ENCODE peak calls at places on chromosomes 5 and 9, in four cellular contexts. One of them, this sample, is unnamed.

GRCh38 chr5:58582411-58583393 is at the start of gene RAB3C:
- DNase-seq in foreskin fibroblast: peak; percentile 97
- DNase-seq in heart left ventricle: peak; percentile 93
- DNase-seq in HFF-Myc: peak; percentile 58
- DNase-seq in this sample: peak; percentile 97

GRCh38 chr5:65120371-65120967 is 351.7 kb downstream of the CWC27 start:
- DNase-seq in foreskin fibroblast: no peak
- DNase-seq in heart left ventricle: no peak
- DNase-seq in HFF-Myc: no peak
- DNase-seq in this sample: no peak

GRCh38 chr9:124222918-124223720 is 34.6 kb upstream of the NEK6 start:
- DNase-seq in foreskin fibroblast: peak; percentile 85
- DNase-seq in heart left ventricle: peak; percentile 89
- DNase-seq in HFF-Myc: no peak
- DNase-seq in this sample: peak; percentile 44

GRCh38 chr5:142701673-142702311 is 15.9 kb upstream of the FGF1 start:
- DNase-seq in foreskin fibroblast: no peak
- DNase-seq in heart left ventricle: no peak
- DNase-seq in HFF-Myc: no peak
- DNase-seq in this sample: no peak

GRCh38 chr5:93583799-93584530 is 943 bp downstream of the NR2F1 start:
- DNase-seq in foreskin fibroblast: peak; percentile 88
- DNase-seq in heart left ventricle: peak; percentile 37
- DNase-seq in HFF-Myc: no peak
- DNase-seq in this sample: peak; percentile 62

GRCh38 chr9:36191290-36191645 is 547 bp downstream of the CLTA start:
- DNase-seq in foreskin fibroblast: peak; percentile 53
- DNase-seq in heart left ventricle: no peak
- DNase-seq in HFF-Myc: no peak
- DNase-seq in this sample: peak; percentile 44

GRCh38 chr5:107135391-107135790 is 535.3 kb downstream of the EFNA5 start:
- DNase-seq in foreskin fibroblast: peak; percentile 68
- DNase-seq in heart left ventricle: no peak
- DNase-seq in HFF-Myc: no peak
- DNase-seq in this sample: peak; percentile 46

GRCh38 chr5:76547242-76547890 is 75.8 kb downstream of the F2RL2 start:
- DNase-seq in foreskin fibroblast: peak; percentile 10
- DNase-seq in heart left ventricle: no peak
- DNase-seq in HFF-Myc: no peak
- DNase-seq in this sample: peak; percentile 29

GRCh38 chr5:111680737-111681413 is 76.1 kb downstream of the NREP start:
- DNase-seq in foreskin fibroblast: peak; percentile 98
- DNase-seq in heart left ventricle: peak; percentile 69
- DNase-seq in HFF-Myc: peak; percentile 95
- DNase-seq in this sample: peak; percentile 97

GRCh38 chr5:79119486-79119885 is 7.9 kb downstream of the BHMT start:
- DNase-seq in foreskin fibroblast: no peak
- DNase-seq in heart left ventricle: no peak
- DNase-seq in HFF-Myc: no peak
- DNase-seq in this sample: no peak

GRCh38 chr5:6773342-6774035 is 60.3 kb downstream of the TENT4A start:
- DNase-seq in foreskin fibroblast: no peak
- DNase-seq in heart left ventricle: no peak
- DNase-seq in HFF-Myc: no peak
- DNase-seq in this sample: no peak

GRCh38 chr5:132457371-132458225 is 33.0 kb downstream of the IRF1 start:
- DNase-seq in foreskin fibroblast: peak; percentile 92
- DNase-seq in heart left ventricle: no peak
- DNase-seq in HFF-Myc: no peak
- DNase-seq in this sample: peak; percentile 43

GRCh38 chr5:66498791-66499207 is 97.4 kb upstream of the MAST4 start:
- DNase-seq in foreskin fibroblast: no peak
- DNase-seq in heart left ventricle: peak; percentile 37
- DNase-seq in HFF-Myc: peak; percentile 3
- DNase-seq in this sample: peak; percentile 94

GRCh38 chr9:129458663-129459549 is 162.0 kb downstream of the C9orf50 start:
- DNase-seq in foreskin fibroblast: peak; percentile 41
- DNase-seq in heart left ventricle: peak; percentile 80
- DNase-seq in HFF-Myc: no peak
- DNase-seq in this sample: no peak

GRCh38 chr5:10393491-10393890 is 40.0 kb downstream of the MARCHF6 start:
- DNase-seq in foreskin fibroblast: peak; percentile 37
- DNase-seq in heart left ventricle: no peak
- DNase-seq in HFF-Myc: no peak
- DNase-seq in this sample: no peak

GRCh38 chr5:61625682-61626620 is 293.9 kb downstream of the ZSWIM6 start:
- DNase-seq in foreskin fibroblast: peak; percentile 74
- DNase-seq in heart left ventricle: peak; percentile 91
- DNase-seq in HFF-Myc: no peak
- DNase-seq in this sample: peak; percentile 44

GRCh38 chr9:99595796-99596195 is 225.9 kb upstream of the NR4A3 start:
- DNase-seq in foreskin fibroblast: no peak
- DNase-seq in heart left ventricle: no peak
- DNase-seq in HFF-Myc: no peak
- DNase-seq in this sample: no peak

DNA sequence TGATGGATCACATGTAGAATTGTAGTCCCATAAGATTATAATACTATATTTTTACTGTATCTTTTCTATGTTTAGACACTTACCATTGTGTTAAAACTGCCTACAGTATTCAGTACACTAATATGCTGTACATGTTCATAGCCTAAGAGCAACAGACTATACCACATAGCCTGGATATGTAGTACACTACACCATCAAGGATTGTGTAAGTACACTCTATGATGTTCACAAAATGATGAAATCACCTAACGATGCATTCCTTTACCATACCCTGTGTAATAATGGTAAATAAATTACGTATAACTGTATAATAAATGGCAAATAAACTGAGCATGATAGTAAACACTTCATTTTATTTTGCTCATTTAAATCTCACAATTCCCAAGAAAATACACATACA is 60.3 kb downstream of the RICTOR start:
- DNase-seq in foreskin fibroblast: peak; percentile 24
- DNase-seq in heart left ventricle: no peak
- DNase-seq in HFF-Myc: no peak
- DNase-seq in this sample: no peak
- H3K4me3 ChIP-seq in foreskin fibroblast: no peak overlapping the region
- H3K4me3 ChIP-seq in heart left ventricle: no peak overlapping the region
- H3K4me3 ChIP-seq in HFF-Myc: no peak overlapping the region
- H3K4me3 ChIP-seq in this sample: no peak overlapping the region

GRCh38 chr9:21812945-21813568 is 10.6 kb downstream of the MTAP start:
- DNase-seq in foreskin fibroblast: peak; percentile 89
- DNase-seq in heart left ventricle: peak; percentile 61
- DNase-seq in HFF-Myc: peak; percentile 48
- DNase-seq in this sample: peak; percentile 80
- TF ChIP-seq CTCF in foreskin fibroblast: peak; percentile 81
- TF ChIP-seq CTCF in heart left ventricle: peak; percentile 73
- TF ChIP-seq CTCF in HFF-Myc: peak; percentile 84
- TF ChIP-seq CTCF in this sample: peak; percentile 91

GRCh38 chr9:131333771-131334567 is 44.4 kb downstream of the PLPP7 start:
- DNase-seq in foreskin fibroblast: no peak
- DNase-seq in heart left ventricle: no peak
- DNase-seq in HFF-Myc: no peak
- DNase-seq in this sample: no peak
- H3K4me3 ChIP-seq in foreskin fibroblast: no peak overlapping the region
- H3K4me3 ChIP-seq in heart left ventricle: no peak overlapping the region
- H3K4me3 ChIP-seq in HFF-Myc: no peak overlapping the region
- H3K4me3 ChIP-seq in this sample: no peak overlapping the region

GRCh38 chr5:157652377-157652692 is at the start of gene SOX30:
- DNase-seq in foreskin fibroblast: no peak
- DNase-seq in heart left ventricle: no peak
- DNase-seq in HFF-Myc: no peak
- DNase-seq in this sample: no peak

GRCh38 chr5:157648275-157648990 is 3.8 kb downstream of the SOX30 start:
- DNase-seq in foreskin fibroblast: no peak
- DNase-seq in heart left ventricle: no peak
- DNase-seq in HFF-Myc: no peak
- DNase-seq in this sample: no peak

GRCh38 chr5:157651011-157651611 is 1.1 kb downstream of the SOX30 start:
- DNase-seq in foreskin fibroblast: no peak
- DNase-seq in heart left ventricle: peak; percentile 22
- DNase-seq in HFF-Myc: no peak
- DNase-seq in this sample: no peak

GRCh38 chr5:157649091-157649490 is 3.1 kb downstream of the SOX30 start:
- DNase-seq in foreskin fibroblast: no peak
- DNase-seq in heart left ventricle: no peak
- DNase-seq in HFF-Myc: no peak
- DNase-seq in this sample: no peak

GRCh38 chr5:157651623-157652376 is 438 bp downstream of the SOX30 start:
- DNase-seq in foreskin fibroblast: peak; percentile 21
- DNase-seq in heart left ventricle: peak; percentile 75
- DNase-seq in HFF-Myc: no peak
- DNase-seq in this sample: peak; percentile 83
- TF ChIP-seq CTCF in foreskin fibroblast: peak; percentile 25
- TF ChIP-seq CTCF in heart left ventricle: no peak
- TF ChIP-seq CTCF in HFF-Myc: peak; percentile 24
- TF ChIP-seq CTCF in this sample: peak; percentile 35

DNA sequence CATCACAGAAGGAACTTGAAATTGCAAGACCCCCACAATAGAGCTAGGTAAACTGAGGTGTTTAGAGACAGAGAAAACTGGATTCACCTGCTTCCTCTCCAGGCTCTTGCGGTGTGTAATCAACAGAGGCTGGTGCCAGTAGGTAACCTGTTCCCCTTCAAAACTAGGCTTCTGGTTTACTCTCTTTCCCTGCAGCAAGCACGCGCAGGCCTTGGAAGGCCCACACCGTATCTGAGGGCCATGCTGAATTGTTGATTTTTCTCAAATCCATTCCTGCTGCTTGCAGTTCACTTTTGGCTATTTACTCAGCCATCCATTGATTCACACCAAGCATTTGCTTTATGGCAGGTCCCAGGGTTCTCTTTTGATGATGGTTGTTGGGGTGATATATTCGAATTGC is 667 bp upstream of the FRRS1L start:
- DNase-seq in foreskin fibroblast: no peak
- DNase-seq in heart left ventricle: no peak
- DNase-seq in HFF-Myc: no peak
- DNase-seq in this sample: no peak
- H3K4me3 ChIP-seq in foreskin fibroblast: no peak overlapping the region
- H3K4me3 ChIP-seq in heart left ventricle: no peak overlapping the region
- H3K4me3 ChIP-seq in HFF-Myc: no peak overlapping the region
- H3K4me3 ChIP-seq in this sample: no peak overlapping the region

GRCh38 chr9:93255994-93256877 is 72.3 kb downstream of the WNK2 start:
- DNase-seq in foreskin fibroblast: no peak
- DNase-seq in heart left ventricle: no peak
- DNase-seq in HFF-Myc: no peak
- DNase-seq in this sample: no peak

GRCh38 chr9:93253633-93254032 is 69.7 kb downstream of the WNK2 start:
- DNase-seq in foreskin fibroblast: no peak
- DNase-seq in heart left ventricle: no peak
- DNase-seq in HFF-Myc: no peak
- DNase-seq in this sample: no peak

GRCh38 chr9:93254061-93254481 is 70.1 kb downstream of the WNK2 start:
- DNase-seq in foreskin fibroblast: no peak
- DNase-seq in heart left ventricle: no peak
- DNase-seq in HFF-Myc: no peak
- DNase-seq in this sample: no peak

GRCh38 chr9:93252781-93253530 is 69.0 kb downstream of the WNK2 start:
- DNase-seq in foreskin fibroblast: no peak
- DNase-seq in heart left ventricle: no peak
- DNase-seq in HFF-Myc: no peak
- DNase-seq in this sample: no peak

DNA sequence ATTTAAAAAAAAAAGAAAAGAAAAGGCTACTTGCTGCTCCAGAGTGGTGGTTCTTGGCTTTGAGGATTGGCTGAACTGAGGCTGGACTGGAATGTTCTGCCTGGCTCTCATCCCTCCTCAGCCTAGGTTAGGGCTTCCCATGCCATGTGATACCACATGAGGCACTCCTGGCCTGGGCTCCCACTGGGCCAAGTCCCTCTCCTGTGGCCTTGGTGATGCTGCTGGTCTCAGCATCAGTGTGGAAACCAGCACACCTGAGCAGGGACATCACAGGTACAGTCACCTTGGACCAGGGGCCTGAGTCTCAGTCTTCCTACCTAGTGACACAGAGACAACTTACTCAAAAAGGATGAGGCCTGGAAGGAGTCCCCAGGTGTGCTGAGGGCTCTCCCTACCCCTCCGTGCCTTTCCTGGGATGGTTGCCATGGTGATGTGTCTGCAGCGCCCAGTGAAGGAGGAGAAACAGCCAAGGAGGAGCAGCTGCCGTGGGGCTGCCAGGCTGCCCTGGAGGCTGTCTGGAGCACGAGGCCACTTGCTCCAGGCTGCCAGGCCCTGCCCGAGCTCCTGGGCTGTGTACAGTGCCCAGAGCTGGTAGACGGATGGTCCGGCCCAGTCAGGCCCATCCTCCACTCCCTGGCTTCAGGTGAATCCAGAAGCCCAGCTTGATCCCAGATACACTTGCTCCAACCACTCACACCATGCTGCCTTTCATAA is 71.0 kb downstream of the WNK2 start:
- DNase-seq in foreskin fibroblast: no peak
- DNase-seq in heart left ventricle: no peak
- DNase-seq in HFF-Myc: no peak
- DNase-seq in this sample: no peak
- TF ChIP-seq CTCF in foreskin fibroblast: no peak
- TF ChIP-seq CTCF in heart left ventricle: no peak
- TF ChIP-seq CTCF in HFF-Myc: no peak
- TF ChIP-seq CTCF in this sample: no peak

This sample was measured in epithelial cell of esophagus.